ENCODE peak calls at places on chromosomes 7 and 10, in seven cellular contexts. L is CD8-positive, alpha-beta T cell; Q is IMR-90; Z is CD8-positive, alpha-beta memory T cell; X is mucosa of descending colon; P is right atrium auricular region; J is endothelial cell of umbilical vein. W is an unnamed sample.
A peak's percentile ranks its signal among the peaks of the same experiment; 100 is the strongest.

GRCh38 chr7:3753868-3754267 is 452.8 kb downstream of the SDK1 start:
- DNase-seq in L (no peak), Q (no peak), Z (no peak), X (no peak), P (no peak), J (no peak), W (no peak)

GRCh38 chr7:66778201-66778600 is 37.7 kb downstream of the RABGEF1 start:
- DNase-seq in L (no peak), Q (peak; percentile 65), Z (no peak), X (no peak), P (no peak), J (no peak), W (no peak)

GRCh38 chr7:159031135-159031701 is 113.4 kb downstream of the VIPR2 start:
- DNase-seq in L (no peak), Q (no peak), Z (no peak), X (no peak), P (peak; percentile 63), J (no peak), W (no peak)

GRCh38 chr10:117684673-117685211 is 142.2 kb downstream of the EMX2 start:
- DNase-seq in L (no peak), Q (no peak), Z (no peak), X (no peak), P (peak; percentile 66), J (no peak), W (no peak)

GRCh38 chr7:143145-143751 is 49.1 kb upstream of the FAM20C start:
- DNase-seq in L (no peak), Q (no peak), Z (no peak), X (no peak), P (no peak), J (no peak), W (no peak)

GRCh38 chr10:84076047-84076388 is 63.3 kb upstream of the GHITM start:
- DNase-seq in L (no peak), Q (peak; percentile 70), Z (no peak), X (no peak), P (no peak), J (no peak), W (no peak)

GRCh38 chr7:87156709-87157108 is 4.5 kb downstream of the DMTF1 start:
- DNase-seq in L (no peak), Q (peak; percentile 60), Z (no peak), X (no peak), P (no peak), J (no peak), W (no peak)

GRCh38 chr10:122864901-122865300 is 14.5 kb downstream of the FAM24B start:
- DNase-seq in L (no peak), Q (peak; percentile 59), Z (no peak), X (no peak), P (no peak), J (peak; percentile 49), W (no peak)

GRCh38 chr7:100087055-100087750 is 1.6 kb upstream of the COPS6 start:
- DNase-seq in L (no peak), Q (peak; percentile 99), Z (no peak), X (no peak), P (no peak), J (peak; percentile 97), W (no peak)

GRCh38 chr10:88110355-88110754 is 246.9 kb downstream of the PTEN start:
- DNase-seq in L (no peak), Q (peak; percentile 72), Z (no peak), X (no peak), P (no peak), J (peak; percentile 12), W (no peak)

GRCh38 chr10:56104923-56105322 is 256.1 kb downstream of the ZWINT start:
- DNase-seq in L (no peak), Q (no peak), Z (no peak), X (no peak), P (no peak), J (no peak), W (no peak)

GRCh38 chr7:101201695-101202602 is 1.1 kb upstream of the MOGAT3 start:
- DNase-seq in L (no peak), Q (no peak), Z (no peak), X (peak; percentile 85), P (no peak), J (no peak), W (no peak)

GRCh38 chr10:86649471-86650150 is 4.7 kb upstream of the OPN4 start:
- DNase-seq in L (no peak), Q (no peak), Z (no peak), X (no peak), P (peak; percentile 49), J (no peak), W (no peak)

GRCh38 chr10:74548676-74549075 is 277.7 kb upstream of the KAT6B start:
- DNase-seq in L (no peak), Q (peak; percentile 7), Z (no peak), X (no peak), P (no peak), J (peak; percentile 8), W (no peak)

GRCh38 chr7:106862317-106863183 is 2.5 kb upstream of the PIK3CG start:
- DNase-seq in L (no peak), Q (peak; percentile 25), Z (no peak), X (no peak), P (no peak), J (no peak), W (no peak)

GRCh38 chr7:40204581-40204980 is 69.8 kb downstream of the SUGCT start:
- DNase-seq in L (no peak), Q (no peak), Z (no peak), X (no peak), P (no peak), J (no peak), W (no peak)

GRCh38 chr10:24156686-24157085 is 52.3 kb upstream of the KIAA1217 start:
- DNase-seq in L (no peak), Q (no peak), Z (no peak), X (no peak), P (no peak), J (no peak), W (no peak)

GRCh38 chr7:11006271-11006670 is 32.6 kb downstream of the PHF14 start:
- DNase-seq in L (no peak), Q (no peak), Z (no peak), X (no peak), P (no peak), J (no peak), W (no peak)

GRCh38 chr10:100129424-100129823 is 47.8 kb upstream of the CPN1 start:
- DNase-seq in L (no peak), Q (no peak), Z (no peak), X (no peak), P (no peak), J (peak; percentile 88), W (no peak)

GRCh38 chr10:119652361-119652760 is 1.2 kb downstream of the BAG3 start:
- DNase-seq in L (no peak), Q (peak; percentile 82), Z (no peak), X (no peak), P (no peak), J (peak; percentile 77), W (no peak)

GRCh38 chr10:31401287-31401686 is 82.3 kb downstream of the ZEB1 start:
- DNase-seq in L (no peak), Q (no peak), Z (no peak), X (no peak), P (no peak), J (no peak), W (no peak)

GRCh38 chr10:7374795-7375194 is 36.0 kb downstream of the SFMBT2 start:
- DNase-seq in L (no peak), Q (no peak), Z (no peak), X (no peak), P (no peak), J (no peak), W (no peak)

GRCh38 chr10:7373039-7373438 is 37.8 kb downstream of the SFMBT2 start:
- DNase-seq in L (no peak), Q (no peak), Z (no peak), X (no peak), P (no peak), J (no peak), W (no peak)

GRCh38 chr10:7370511-7370910 is 40.3 kb downstream of the SFMBT2 start:
- DNase-seq in L (no peak), Q (no peak), Z (no peak), X (no peak), P (no peak), J (no peak), W (no peak)

GRCh38 chr10:7377614-7378248 is 33.1 kb downstream of the SFMBT2 start:
- DNase-seq in L (no peak), Q (no peak), Z (no peak), X (no peak), P (no peak), J (no peak), W (no peak)

DNA sequence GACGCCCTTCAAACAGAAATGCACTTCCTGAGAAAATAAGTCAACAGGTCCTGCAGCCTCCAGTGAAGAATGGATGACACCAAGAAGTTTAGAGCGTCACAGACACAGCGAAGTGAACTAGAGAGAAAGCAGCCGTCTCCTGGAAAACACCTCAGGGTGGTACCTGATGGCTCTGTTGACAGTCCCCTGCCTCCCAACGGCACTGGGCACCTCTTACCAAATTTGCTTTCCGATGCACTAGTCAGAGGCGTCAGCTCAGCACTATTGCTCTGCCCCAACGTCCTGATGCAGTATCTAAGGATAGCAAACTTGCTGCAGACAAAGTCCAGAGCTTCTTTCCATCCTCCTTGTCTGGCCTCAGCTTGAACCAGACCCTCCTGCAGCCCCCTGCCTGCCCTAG is 38.3 kb downstream of the SFMBT2 start:
- DNase-seq in L (no peak), Q (no peak), Z (no peak), X (no peak), P (no peak), J (no peak), W (no peak)
- H3K9me3 ChIP-seq in L (no peaks in the 10 kb centered on the region), Q (peaks cover 3% of the 10 kb centered on the region), Z (no peaks in the 10 kb centered on the region), X (no peaks in the 10 kb centered on the region), P (no peaks in the 10 kb centered on the region), J (no peaks in the 10 kb centered on the region), W (no peaks in the 10 kb centered on the region)

DNA sequence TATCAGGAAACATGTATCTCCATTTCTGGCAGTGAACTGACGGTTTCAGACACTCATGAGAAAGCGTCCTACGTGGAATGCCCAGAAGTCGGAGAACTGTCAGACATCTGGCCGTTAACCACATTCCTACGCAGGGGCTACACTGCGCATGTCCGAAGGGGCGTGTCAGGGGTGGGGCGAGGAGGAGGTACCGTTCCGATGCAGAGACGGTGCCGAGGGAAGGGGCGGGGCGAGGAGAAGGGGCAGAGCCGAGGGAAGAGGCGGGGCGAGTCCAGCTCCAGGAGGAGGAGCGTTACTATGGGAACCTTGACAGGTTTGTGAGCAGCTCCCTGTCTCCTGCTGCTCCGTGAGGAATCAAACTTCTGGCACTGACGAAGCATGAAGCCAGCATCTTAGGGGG is 366.9 kb upstream of the NUPR2 start:
- DNase-seq in L (no peak), Q (no peak), Z (no peak), X (no peak), P (no peak), J (no peak), W (no peak)
- H3K9me3 ChIP-seq in L (no peaks in the 10 kb centered on the region), Q (peaks cover 49% of the 10 kb centered on the region), Z (no peaks in the 10 kb centered on the region), X (peaks cover 98% of the 10 kb centered on the region), P (peaks cover 6% of the 10 kb centered on the region), J (peaks cover 6% of the 10 kb centered on the region), W (peaks cover 2% of the 10 kb centered on the region)

GRCh38 chr10:66910676-66911075 is 15.2 kb upstream of the LRRTM3 start:
- DNase-seq in L (no peak), Q (no peak), Z (no peak), X (no peak), P (no peak), J (no peak), W (no peak)
- H3K9me3 ChIP-seq in L (no peaks in the 10 kb centered on the region), Q (no peaks in the 10 kb centered on the region), Z (no peaks in the 10 kb centered on the region), X (no peaks in the 10 kb centered on the region), P (no peaks in the 10 kb centered on the region), J (no peaks in the 10 kb centered on the region), W (no peaks in the 10 kb centered on the region)

DNA sequence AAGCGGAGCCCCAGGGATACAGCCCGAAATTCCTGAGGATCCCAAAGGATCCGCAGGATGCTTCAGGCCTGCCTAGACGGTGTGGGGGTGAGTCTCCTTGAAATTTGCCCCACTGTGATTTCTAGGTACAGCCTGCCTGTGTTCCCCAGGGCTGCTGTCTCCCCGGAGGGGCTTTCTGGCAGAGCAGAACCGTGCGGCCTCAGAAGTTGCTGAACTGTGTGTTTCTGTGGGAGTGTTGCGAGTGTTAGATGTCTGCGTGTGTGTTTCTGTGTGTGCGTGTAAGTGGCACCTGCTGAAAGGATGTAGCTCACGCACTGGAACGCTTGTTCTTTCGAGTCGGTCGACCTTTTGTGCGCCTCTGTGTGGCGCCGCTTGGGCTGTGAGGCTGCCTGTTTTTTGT is 27.8 kb upstream of the ZNF273 start:
- DNase-seq in L (no peak), Q (no peak), Z (no peak), X (no peak), P (no peak), J (no peak), W (no peak)
- H3K9me3 ChIP-seq in L (no peaks in the 10 kb centered on the region), Q (peaks cover 13% of the 10 kb centered on the region), Z (no peaks in the 10 kb centered on the region), X (no peaks in the 10 kb centered on the region), P (no peaks in the 10 kb centered on the region), J (peaks cover 2% of the 10 kb centered on the region), W (no peaks in the 10 kb centered on the region)

W was measured in T-helper 17 cell.